ENCODE peak calls at places on chromosome 9, in five cellular contexts. One of them, this sample, is unnamed.

GRCh38 chr9:91815896-91816295 is 134.1 kb downstream of the ROR2 start:
- DNase-seq in astrocyte: no peak
- DNase-seq in brain microvascular endothelial cell: no peak
- DNase-seq in kidney epithelial cell: no peak
- DNase-seq in adrenal gland: no peak
- DNase-seq in this sample: no peak

GRCh38 chr9:114174876-114175771 is 19.8 kb downstream of the COL27A1 start:
- DNase-seq in astrocyte: peak; percentile 79
- DNase-seq in brain microvascular endothelial cell: no peak
- DNase-seq in kidney epithelial cell: no peak
- DNase-seq in adrenal gland: no peak
- DNase-seq in this sample: no peak

GRCh38 chr9:81375461-81376100 is 313.8 kb downstream of the TLE1 start:
- DNase-seq in astrocyte: no peak
- DNase-seq in brain microvascular endothelial cell: no peak
- DNase-seq in kidney epithelial cell: no peak
- DNase-seq in adrenal gland: no peak
- DNase-seq in this sample: no peak

GRCh38 chr9:131404987-131405386 is 11.1 kb downstream of the PRRC2B start:
- DNase-seq in astrocyte: no peak
- DNase-seq in brain microvascular endothelial cell: no peak
- DNase-seq in kidney epithelial cell: no peak
- DNase-seq in adrenal gland: peak; percentile 73
- DNase-seq in this sample: no peak

GRCh38 chr9:9174358-9174757 is 1374.8 kb upstream of the DMAC1 start:
- DNase-seq in astrocyte: no peak
- DNase-seq in brain microvascular endothelial cell: no peak
- DNase-seq in kidney epithelial cell: no peak
- DNase-seq in adrenal gland: no peak
- DNase-seq in this sample: no peak

GRCh38 chr9:99712214-99712613 is 109.5 kb upstream of the NR4A3 start:
- DNase-seq in astrocyte: no peak
- DNase-seq in brain microvascular endothelial cell: no peak
- DNase-seq in kidney epithelial cell: no peak
- DNase-seq in adrenal gland: no peak
- DNase-seq in this sample: no peak

GRCh38 chr9:3080951-3081350 is 237.1 kb upstream of the PUM3 start:
- DNase-seq in astrocyte: no peak
- DNase-seq in brain microvascular endothelial cell: no peak
- DNase-seq in kidney epithelial cell: no peak
- DNase-seq in adrenal gland: no peak
- DNase-seq in this sample: no peak

GRCh38 chr9:20225841-20226240 is 396.5 kb downstream of the MLLT3 start:
- DNase-seq in astrocyte: no peak
- DNase-seq in brain microvascular endothelial cell: no peak
- DNase-seq in kidney epithelial cell: no peak
- DNase-seq in adrenal gland: no peak
- DNase-seq in this sample: no peak

GRCh38 chr9:104606202-104606601 is 775 bp upstream of the OR13C2 start:
- DNase-seq in astrocyte: no peak
- DNase-seq in brain microvascular endothelial cell: no peak
- DNase-seq in kidney epithelial cell: no peak
- DNase-seq in adrenal gland: no peak
- DNase-seq in this sample: no peak

GRCh38 chr9:95641591-95641990 is 124.8 kb upstream of the PTCH1 start:
- DNase-seq in astrocyte: no peak
- DNase-seq in brain microvascular endothelial cell: peak; percentile 22
- DNase-seq in kidney epithelial cell: no peak
- DNase-seq in adrenal gland: peak; percentile 43
- DNase-seq in this sample: no peak

GRCh38 chr9:124297553-124297905 is 39.8 kb downstream of the NEK6 start:
- DNase-seq in astrocyte: peak; percentile 98
- DNase-seq in brain microvascular endothelial cell: peak; percentile 94
- DNase-seq in kidney epithelial cell: peak; percentile 86
- DNase-seq in adrenal gland: peak; percentile 55
- DNase-seq in this sample: no peak

GRCh38 chr9:96217756-96218693 is 84.0 kb downstream of the HSD17B3 start:
- DNase-seq in astrocyte: peak; percentile 29
- DNase-seq in brain microvascular endothelial cell: peak; percentile 40
- DNase-seq in kidney epithelial cell: no peak
- DNase-seq in adrenal gland: peak; percentile 73
- DNase-seq in this sample: peak; percentile 82

GRCh38 chr9:132919609-132920268 is 24.7 kb downstream of the TSC1 start:
- DNase-seq in astrocyte: no peak
- DNase-seq in brain microvascular endothelial cell: no peak
- DNase-seq in kidney epithelial cell: no peak
- DNase-seq in adrenal gland: peak; percentile 68
- DNase-seq in this sample: no peak

GRCh38 chr9:61673664-61674381 is 484.0 kb downstream of the SPATA31A7 start:
- DNase-seq in astrocyte: no peak
- DNase-seq in brain microvascular endothelial cell: no peak
- DNase-seq in kidney epithelial cell: no peak
- DNase-seq in adrenal gland: no peak
- DNase-seq in this sample: no peak

GRCh38 chr9:121529237-121529987 is 29.8 kb upstream of the GGTA1 start:
- DNase-seq in astrocyte: peak; percentile 92
- DNase-seq in brain microvascular endothelial cell: peak; percentile 90
- DNase-seq in kidney epithelial cell: peak; percentile 71
- DNase-seq in adrenal gland: peak; percentile 96
- DNase-seq in this sample: no peak

GRCh38 chr9:17031546-17031945 is 103.3 kb upstream of the CNTLN start:
- DNase-seq in astrocyte: no peak
- DNase-seq in brain microvascular endothelial cell: no peak
- DNase-seq in kidney epithelial cell: no peak
- DNase-seq in adrenal gland: no peak
- DNase-seq in this sample: no peak

GRCh38 chr9:74663456-74663855 is 166.3 kb downstream of the RORB start:
- DNase-seq in astrocyte: peak; percentile 16
- DNase-seq in brain microvascular endothelial cell: no peak
- DNase-seq in kidney epithelial cell: no peak
- DNase-seq in adrenal gland: no peak
- DNase-seq in this sample: no peak

GRCh38 chr9:134416385-134417022 is 90.2 kb downstream of the RXRA start:
- DNase-seq in astrocyte: no peak
- DNase-seq in brain microvascular endothelial cell: no peak
- DNase-seq in kidney epithelial cell: no peak
- DNase-seq in adrenal gland: no peak
- DNase-seq in this sample: no peak

GRCh38 chr9:102445906-102446305 is 549.2 kb upstream of the CYLC2 start:
- DNase-seq in astrocyte: no peak
- DNase-seq in brain microvascular endothelial cell: no peak
- DNase-seq in kidney epithelial cell: no peak
- DNase-seq in adrenal gland: no peak
- DNase-seq in this sample: no peak

GRCh38 chr9:89669361-89669842 is 64.6 kb downstream of the GADD45G start:
- DNase-seq in astrocyte: no peak
- DNase-seq in brain microvascular endothelial cell: no peak
- DNase-seq in kidney epithelial cell: no peak
- DNase-seq in adrenal gland: no peak
- DNase-seq in this sample: no peak

GRCh38 chr9:36318212-36318802 is 60.1 kb upstream of the GNE start:
- DNase-seq in astrocyte: no peak
- DNase-seq in brain microvascular endothelial cell: no peak
- DNase-seq in kidney epithelial cell: no peak
- DNase-seq in adrenal gland: no peak
- DNase-seq in this sample: no peak

GRCh38 chr9:33524431-33524947 is 438 bp downstream of the ANKRD18B start:
- DNase-seq in astrocyte: no peak
- DNase-seq in brain microvascular endothelial cell: no peak
- DNase-seq in kidney epithelial cell: no peak
- DNase-seq in adrenal gland: no peak
- DNase-seq in this sample: no peak

GRCh38 chr9:110969971-110970381 is 68.3 kb downstream of the LPAR1 start:
- DNase-seq in astrocyte: peak; percentile 82
- DNase-seq in brain microvascular endothelial cell: peak; percentile 80
- DNase-seq in kidney epithelial cell: no peak
- DNase-seq in adrenal gland: no peak
- DNase-seq in this sample: no peak

GRCh38 chr9:79382468-79382867 is 189.3 kb upstream of the TLE4 start:
- DNase-seq in astrocyte: peak; percentile 72
- DNase-seq in brain microvascular endothelial cell: no peak
- DNase-seq in kidney epithelial cell: no peak
- DNase-seq in adrenal gland: no peak
- DNase-seq in this sample: peak; percentile 54

GRCh38 chr9:120708526-120709224 is 5.6 kb downstream of the MEGF9 start:
- DNase-seq in astrocyte: peak; percentile 72
- DNase-seq in brain microvascular endothelial cell: no peak
- DNase-seq in kidney epithelial cell: no peak
- DNase-seq in adrenal gland: no peak
- DNase-seq in this sample: no peak

GRCh38 chr9:85647571-85647970 is 94.2 kb downstream of the AGTPBP1 start:
- DNase-seq in astrocyte: no peak
- DNase-seq in brain microvascular endothelial cell: no peak
- DNase-seq in kidney epithelial cell: no peak
- DNase-seq in adrenal gland: no peak
- DNase-seq in this sample: peak; percentile 46

GRCh38 chr9:26261503-26262330 is 583.5 kb upstream of the TUSC1 start:
- DNase-seq in astrocyte: peak; percentile 87
- DNase-seq in brain microvascular endothelial cell: peak; percentile 78
- DNase-seq in kidney epithelial cell: peak; percentile 72
- DNase-seq in adrenal gland: no peak
- DNase-seq in this sample: no peak

GRCh38 chr9:33187519-33188218 is 20.5 kb upstream of the B4GALT1 start:
- DNase-seq in astrocyte: peak; percentile 73
- DNase-seq in brain microvascular endothelial cell: no peak
- DNase-seq in kidney epithelial cell: no peak
- DNase-seq in adrenal gland: no peak
- DNase-seq in this sample: no peak

GRCh38 chr9:110099236-110099741 is 108.7 kb downstream of the C9orf152 start:
- DNase-seq in astrocyte: peak; percentile 89
- DNase-seq in brain microvascular endothelial cell: peak; percentile 39
- DNase-seq in kidney epithelial cell: no peak
- DNase-seq in adrenal gland: no peak
- DNase-seq in this sample: peak; percentile 45

GRCh38 chr9:136365775-136366223 is 2.3 kb upstream of the DNLZ start:
- DNase-seq in astrocyte: no peak
- DNase-seq in brain microvascular endothelial cell: no peak
- DNase-seq in kidney epithelial cell: no peak
- DNase-seq in adrenal gland: no peak
- DNase-seq in this sample: no peak

GRCh38 chr9:79583957-79584654 is 12.3 kb downstream of the TLE4 start:
- DNase-seq in astrocyte: no peak
- DNase-seq in brain microvascular endothelial cell: no peak
- DNase-seq in kidney epithelial cell: no peak
- DNase-seq in adrenal gland: peak; percentile 66
- DNase-seq in this sample: no peak

GRCh38 chr9:113548221-113549041 is 84.9 kb downstream of the RGS3 start:
- DNase-seq in astrocyte: peak; percentile 86
- DNase-seq in brain microvascular endothelial cell: peak; percentile 30
- DNase-seq in kidney epithelial cell: no peak
- DNase-seq in adrenal gland: peak; percentile 89
- DNase-seq in this sample: no peak

GRCh38 chr9:124439661-124440243 is 10.5 kb upstream of the ADGRD2 start:
- DNase-seq in astrocyte: no peak
- DNase-seq in brain microvascular endothelial cell: no peak
- DNase-seq in kidney epithelial cell: no peak
- DNase-seq in adrenal gland: no peak
- DNase-seq in this sample: no peak

GRCh38 chr9:79471577-79472543 is 99.9 kb upstream of the TLE4 start:
- DNase-seq in astrocyte: no peak
- DNase-seq in brain microvascular endothelial cell: peak; percentile 40
- DNase-seq in kidney epithelial cell: no peak
- DNase-seq in adrenal gland: peak; percentile 73
- DNase-seq in this sample: peak; percentile 61

GRCh38 chr9:130186051-130186450 is 13.8 kb downstream of the NCS1 start:
- DNase-seq in astrocyte: no peak
- DNase-seq in brain microvascular endothelial cell: no peak
- DNase-seq in kidney epithelial cell: no peak
- DNase-seq in adrenal gland: no peak
- DNase-seq in this sample: no peak

GRCh38 chr9:130188860-130189481 is 16.8 kb downstream of the NCS1 start:
- DNase-seq in astrocyte: no peak
- DNase-seq in brain microvascular endothelial cell: no peak
- DNase-seq in kidney epithelial cell: no peak
- DNase-seq in adrenal gland: no peak
- DNase-seq in this sample: no peak

GRCh38 chr9:130185494-130186005 is 13.3 kb downstream of the NCS1 start:
- DNase-seq in astrocyte: peak; percentile 51
- DNase-seq in brain microvascular endothelial cell: no peak
- DNase-seq in kidney epithelial cell: no peak
- DNase-seq in adrenal gland: no peak
- DNase-seq in this sample: no peak

GRCh38 chr9:130186839-130187522 is 14.8 kb downstream of the NCS1 start:
- DNase-seq in astrocyte: peak; percentile 37
- DNase-seq in brain microvascular endothelial cell: no peak
- DNase-seq in kidney epithelial cell: peak; percentile 37
- DNase-seq in adrenal gland: peak; percentile 92
- DNase-seq in this sample: no peak

GRCh38 chr9:130187523-130187846 is 15.3 kb downstream of the NCS1 start:
- DNase-seq in astrocyte: no peak
- DNase-seq in brain microvascular endothelial cell: no peak
- DNase-seq in kidney epithelial cell: no peak
- DNase-seq in adrenal gland: no peak
- DNase-seq in this sample: no peak
- H3K4me3 ChIP-seq in astrocyte: no peak overlapping the region
- H3K4me3 ChIP-seq in brain microvascular endothelial cell: no peak overlapping the region
- H3K4me3 ChIP-seq in kidney epithelial cell: no peak overlapping the region
- H3K4me3 ChIP-seq in adrenal gland: no peak overlapping the region
- H3K4me3 ChIP-seq in this sample: no peak overlapping the region

GRCh38 chr9:125522328-125522725 is 184.7 kb downstream of the MAPKAP1 start:
- DNase-seq in astrocyte: peak; percentile 90
- DNase-seq in brain microvascular endothelial cell: peak; percentile 70
- DNase-seq in kidney epithelial cell: no peak
- DNase-seq in adrenal gland: peak; percentile 39
- DNase-seq in this sample: no peak
- H3K4me3 ChIP-seq in astrocyte: peak overlapping the region; percentile 37
- H3K4me3 ChIP-seq in brain microvascular endothelial cell: no peak overlapping the region
- H3K4me3 ChIP-seq in kidney epithelial cell: no peak overlapping the region
- H3K4me3 ChIP-seq in adrenal gland: no peak overlapping the region
- H3K4me3 ChIP-seq in this sample: no peak overlapping the region

DNA sequence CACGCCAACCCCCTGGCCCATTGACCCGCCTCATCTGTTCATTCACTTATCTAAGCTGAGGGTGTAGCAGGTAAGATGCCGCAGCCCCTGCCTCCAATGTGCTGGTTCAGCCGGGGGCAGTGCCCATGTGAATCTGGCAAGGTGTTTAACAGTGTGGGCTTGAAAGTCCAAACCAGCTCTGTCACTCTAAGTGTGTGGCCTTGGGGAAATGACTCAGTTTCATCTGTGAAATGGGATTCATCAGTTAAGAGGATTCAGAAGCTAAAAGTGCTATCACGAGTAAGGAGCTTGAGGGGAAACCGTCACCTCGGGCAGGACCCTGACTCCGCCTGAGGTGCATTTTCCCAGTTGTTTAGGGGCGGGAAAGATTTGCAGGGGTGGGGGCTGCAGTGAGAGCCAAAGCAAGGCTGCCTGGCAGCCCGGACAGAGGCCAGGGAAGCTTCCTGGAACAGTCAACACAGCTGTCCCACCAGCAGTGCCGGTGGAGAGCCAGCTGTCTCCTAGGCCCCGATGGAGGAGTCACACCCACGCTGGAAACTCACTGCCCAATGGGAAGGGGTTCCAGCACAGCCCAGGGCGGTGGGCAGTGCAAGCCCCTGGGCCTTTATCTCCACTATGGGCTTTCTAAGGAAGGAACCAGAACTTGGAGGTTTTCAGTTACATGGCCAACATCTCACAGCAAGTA is 9.7 kb upstream of the URM1 start:
- DNase-seq in astrocyte: no peak
- DNase-seq in brain microvascular endothelial cell: no peak
- DNase-seq in kidney epithelial cell: no peak
- DNase-seq in adrenal gland: no peak
- DNase-seq in this sample: no peak
- H3K4me3 ChIP-seq in astrocyte: peak overlapping the region; percentile 55
- H3K4me3 ChIP-seq in brain microvascular endothelial cell: peak overlapping the region; percentile 60
- H3K4me3 ChIP-seq in kidney epithelial cell: no peak overlapping the region
- H3K4me3 ChIP-seq in adrenal gland: no peak overlapping the region
- H3K4me3 ChIP-seq in this sample: no peak overlapping the region

GRCh38 chr9:88034964-88035363 is 60.6 kb upstream of the CDK20 start:
- DNase-seq in astrocyte: no peak
- DNase-seq in brain microvascular endothelial cell: no peak
- DNase-seq in kidney epithelial cell: no peak
- DNase-seq in adrenal gland: no peak
- DNase-seq in this sample: no peak
- H3K4me3 ChIP-seq in astrocyte: no peak overlapping the region
- H3K4me3 ChIP-seq in brain microvascular endothelial cell: no peak overlapping the region
- H3K4me3 ChIP-seq in kidney epithelial cell: no peak overlapping the region
- H3K4me3 ChIP-seq in adrenal gland: no peak overlapping the region
- H3K4me3 ChIP-seq in this sample: no peak overlapping the region

This sample was measured in Karpas-422.